ENCODE peak calls at places on chromosomes 12 and 14, in five cellular contexts. X, P, Z, M and G are unnamed samples.

GRCh38 chr12:34295366-34296142 is 273.3 kb downstream of the ALG10 start:
- DNase-seq in Z (no peak), M (no peak), X (no peak), P (no peak), G (no peak)

GRCh38 chr14:50530358-50530757 is 2.0 kb downstream of the MAP4K5 start:
- DNase-seq in P (no peak), Z (no peak), X (no peak), M (no peak), G (no peak)

GRCh38 chr12:40226652-40227051 is 1.9 kb downstream of the LRRK2 start:
- DNase-seq in Z (no peak), P (no peak), M (no peak), X (no peak), G (no peak)

GRCh38 chr12:4518106-4518728 is 20.5 kb upstream of the RAD51AP1 start:
- DNase-seq in Z (no peak), M (no peak), X (no peak), P (no peak), G (no peak)

GRCh38 chr12:24307153-24307552 is 357.7 kb upstream of the SOX5 start:
- DNase-seq in X (no peak), Z (no peak), M (no peak), P (no peak), G (no peak)

GRCh38 chr12:16163891-16164290 is 113.6 kb downstream of the SLC15A5 start:
- DNase-seq in P (no peak), Z (no peak), M (no peak), X (no peak), G (no peak)

GRCh38 chr12:26786491-26787124 is 46.4 kb downstream of the ITPR2 start:
- DNase-seq in X (no peak), M (no peak), Z (no peak), P (no peak), G (no peak)

GRCh38 chr12:26939192-26939832 is 1.0 kb downstream of the FGFR1OP2 start:
- DNase-seq in Z (no peak), P (no peak), X (no peak), M (no peak), G (peak)

GRCh38 chr12:116982721-116983502 is 72.2 kb downstream of the FBXW8 start:
- DNase-seq in Z (no peak), M (no peak), P (no peak), X (peak), G (no peak)

GRCh38 chr14:76348898-76349297 is 27.0 kb upstream of the ESRRB start:
- DNase-seq in M (no peak), P (no peak), X (peak), Z (no peak), G (no peak)

GRCh38 chr14:99360774-99361595 is 89.0 kb upstream of the BCL11B start:
- DNase-seq in Z (peak), P (peak), M (no peak), X (no peak), G (no peak)

GRCh38 chr12:115450017-115450416 is 766.0 kb upstream of the TBX3 start:
- DNase-seq in P (no peak), Z (no peak), X (peak), M (no peak), G (no peak)

GRCh38 chr14:98445736-98446135 is 826.3 kb downstream of the BCL11B start:
- DNase-seq in M (no peak), X (peak), Z (no peak), P (no peak), G (no peak)

GRCh38 chr12:12108441-12109058 is 37.8 kb downstream of the BCL2L14 start:
- DNase-seq in X (no peak), P (no peak), Z (no peak), M (no peak), G (no peak)

GRCh38 chr14:58607571-58608317 is 30.0 kb upstream of the DACT1 start:
- DNase-seq in Z (no peak), M (no peak), X (no peak), P (no peak), G (no peak)

GRCh38 chr12:116266631-116267349 is 10.7 kb downstream of the MED13L start:
- DNase-seq in X (no peak), M (no peak), Z (no peak), P (no peak), G (no peak)

GRCh38 chr14:61750708-61751474 is 11.3 kb upstream of the SNAPC1 start:
- DNase-seq in X (peak), P (peak), Z (no peak), M (peak), G (peak)

DNA sequence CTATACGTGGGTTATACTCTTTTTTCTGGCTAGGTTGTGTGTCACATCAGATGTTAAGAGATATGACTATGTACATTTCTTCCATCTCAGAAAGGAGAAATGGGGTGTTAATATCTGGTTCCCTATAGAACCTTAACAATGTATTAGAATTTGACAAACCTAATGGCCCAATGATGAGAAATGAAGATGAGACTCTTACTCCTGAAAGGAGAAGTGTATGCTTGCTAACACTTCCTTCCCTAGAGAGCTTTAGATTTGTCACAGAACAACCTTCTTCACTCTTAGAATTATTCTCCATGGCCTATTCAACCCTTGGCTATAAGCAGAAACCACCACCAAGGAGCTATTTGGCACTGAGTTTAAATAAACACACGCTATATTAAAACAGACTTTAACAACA is 839.6 kb downstream of the GALC start:
- DNase-seq in M (no peak), Z (no peak), X (no peak), P (no peak), G (no peak)
- TF ChIP-seq CTCF in M (no peak), Z (no peak), X (no peak), P (no peak), G (no peak)

DNA sequence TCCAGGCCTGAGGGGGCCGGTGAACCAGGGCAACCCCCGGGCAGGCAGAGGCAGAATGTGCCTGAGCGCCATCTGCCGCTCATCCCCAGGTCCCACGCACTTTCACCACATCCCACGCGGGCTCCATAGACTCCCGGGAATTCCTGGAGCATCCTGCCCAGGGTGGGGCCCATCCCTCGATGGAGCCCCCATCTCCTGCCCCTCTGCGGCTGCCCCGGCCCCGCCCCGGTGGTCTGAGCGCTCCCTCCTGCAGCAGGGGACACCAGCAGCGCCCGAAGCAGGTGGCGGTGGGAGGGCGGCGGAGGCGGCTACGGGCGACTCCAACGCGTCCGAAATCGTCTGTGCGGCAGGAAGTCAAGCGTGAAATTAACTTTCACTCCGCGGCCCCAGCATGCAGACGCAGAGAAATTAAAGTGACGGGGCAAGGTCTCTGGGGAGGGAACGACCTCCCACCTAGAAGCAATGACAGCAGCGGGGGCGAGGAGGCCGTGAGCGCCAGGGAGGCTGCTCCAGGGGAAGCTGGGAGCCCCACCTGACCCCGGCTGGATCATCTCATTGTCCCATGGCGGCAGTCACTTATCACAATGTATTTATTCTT is 122.2 kb downstream of the NCOR2 start:
- DNase-seq in X (no peak), Z (no peak), M (no peak), P (no peak), G (no peak)
- TF ChIP-seq CTCF in X (peak), Z (no peak), M (no peak), P (no peak), G (no peak)

GRCh38 chr12:32025906-32026305 is 66.7 kb downstream of the RESF1 start:
- DNase-seq in M (no peak), X (no peak), P (peak), Z (no peak), G (no peak)
- TF ChIP-seq CTCF in M (no peak), X (no peak), P (no peak), Z (no peak), G (no peak)

GRCh38 chr12:92574046-92574783 is 128.6 kb upstream of the PLEKHG7 start:
- DNase-seq in P (no peak), Z (peak), M (no peak), X (peak), G (no peak)
- TF ChIP-seq CTCF in P (peak), Z (no peak), M (no peak), X (peak), G (peak)